ENCODE peak calls at places on chromosomes 1 and 21, in ten cellular contexts. P is K562, I is H1, V is suprapubic skin, X is transverse colon, Q is HepG2, D is SK-N-SH, W is stomach, M is sigmoid colon, S is GM12878. T is an unnamed sample.

GRCh38 chr1:119771016-119771415 is 2.3 kb upstream of the HMGCS2 start:
- DNase-seq in Q (no peak), S (no peak), V (no peak), W (no peak), P (no peak), D (peak), I (no peak), X (no peak), M (no peak), T (peak)

GRCh38 chr1:194227157-194227556 is 1040.7 kb upstream of the B3GALT2 start:
- DNase-seq in D (no peak), M (no peak), X (no peak), W (no peak), V (no peak), I (no peak), S (no peak), Q (no peak), P (no peak), T (no peak)

GRCh38 chr1:4468804-4469514 is 185.4 kb upstream of the AJAP1 start:
- DNase-seq in I (no peak), V (no peak), D (no peak), W (no peak), X (no peak), M (no peak), P (no peak), Q (no peak), S (no peak), T (no peak)

GRCh38 chr1:181222972-181223371 is 134.5 kb downstream of the IER5 start:
- DNase-seq in X (no peak), S (no peak), P (no peak), W (no peak), D (no peak), I (no peak), M (no peak), V (no peak), Q (no peak), T (no peak)

GRCh38 chr1:113369040-113369439 is 21.3 kb upstream of the MAGI3 start:
- DNase-seq in S (no peak), X (no peak), P (no peak), V (no peak), Q (no peak), W (no peak), I (no peak), D (no peak), M (no peak), T (no peak)

GRCh38 chr1:75130312-75130677 is 3.9 kb upstream of the LHX8 start:
- DNase-seq in S (no peak), M (peak), I (no peak), P (no peak), X (no peak), Q (no peak), V (peak), W (no peak), D (peak), T (no peak)

GRCh38 chr1:206588492-206588891 is 23.8 kb downstream of the EIF2D start:
- DNase-seq in D (no peak), W (no peak), I (no peak), M (no peak), S (no peak), X (no peak), V (no peak), P (no peak), Q (no peak), T (no peak)

GRCh38 chr1:38026592-38027200 is 14.2 kb downstream of the UTP11 start:
- DNase-seq in W (peak), V (no peak), D (no peak), S (no peak), Q (no peak), I (no peak), M (no peak), P (no peak), X (peak), T (no peak)

GRCh38 chr1:183180634-183181056 is 5.4 kb upstream of the LAMC2 start:
- DNase-seq in I (no peak), Q (no peak), S (peak), X (peak), D (peak), W (no peak), V (no peak), M (no peak), P (no peak), T (no peak)

GRCh38 chr1:229230136-229230892 is 40.6 kb upstream of the RAB4A start:
- DNase-seq in Q (peak), X (no peak), I (no peak), D (no peak), S (no peak), M (no peak), W (no peak), P (no peak), V (no peak), T (no peak)

GRCh38 chr1:246907472-246907871 is 24.3 kb downstream of the AHCTF1 start:
- DNase-seq in I (no peak), P (no peak), D (peak), Q (peak), S (no peak), M (no peak), W (no peak), V (no peak), X (peak), T (no peak)

GRCh38 chr1:228265167-228265566 is 57.3 kb downstream of the OBSCN start:
- DNase-seq in M (no peak), I (no peak), W (no peak), Q (no peak), V (no peak), P (peak), S (no peak), D (peak), X (no peak), T (no peak)

GRCh38 chr1:37156646-37157045 is 122.3 kb upstream of the GRIK3 start:
- DNase-seq in Q (no peak), W (no peak), M (no peak), V (no peak), S (no peak), X (no peak), I (no peak), P (no peak), D (no peak), T (peak)

DNA sequence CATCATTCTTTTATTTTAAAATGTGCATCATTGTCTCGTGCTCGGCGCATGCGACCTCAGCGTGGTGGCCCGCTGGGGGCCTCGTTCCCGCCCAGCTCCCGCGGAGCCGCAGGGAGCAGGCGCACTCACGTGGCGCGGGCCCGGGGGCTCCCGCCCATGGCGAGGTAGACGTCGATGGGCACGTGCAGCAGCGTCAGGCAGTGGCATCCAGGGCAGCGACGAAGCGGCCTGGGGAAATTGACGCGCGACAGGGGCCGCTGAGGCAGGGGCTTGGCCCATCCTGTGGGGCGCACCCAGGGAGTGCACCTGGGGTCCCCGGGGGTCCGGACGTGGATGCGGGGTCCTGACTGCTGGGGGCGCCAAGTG is 994 bp downstream of the FAM229A start:
- DNase-seq in X (no peak), D (no peak), M (no peak), W (no peak), I (no peak), S (no peak), P (no peak), V (no peak), Q (no peak), T (no peak)
- H3K4me3 ChIP-seq in X (peak), D (no peak), M (peak), W (peak), I (no peak), S (no peak), P (no peak), V (peak), Q (no peak), T (peak)

GRCh38 chr1:103582493-103582892 is 11.1 kb downstream of the AMY2B start:
- DNase-seq in Q (no peak), I (no peak), D (no peak), W (no peak), X (no peak), P (no peak), M (no peak), V (no peak), S (no peak), T (no peak)

GRCh38 chr1:103584537-103584936 is 13.1 kb downstream of the AMY2B start:
- DNase-seq in Q (no peak), P (no peak), M (no peak), X (no peak), D (no peak), V (no peak), I (no peak), S (no peak), W (no peak), T (no peak)

GRCh38 chr1:103583887-103584286 is 12.5 kb downstream of the AMY2B start:
- DNase-seq in D (no peak), S (no peak), X (no peak), W (no peak), P (no peak), I (no peak), M (no peak), Q (no peak), V (no peak), T (no peak)
- TF ChIP-seq EP300 in D (no peak), S (no peak), X (no peak), W (no peak), P (no peak), I (no peak), M (no peak), Q (no peak), V (no peak), T (no peak)

GRCh38 chr1:46179138-46180081 is 3.1 kb upstream of the P3R3URF start:
- DNase-seq in X (peak), I (peak), V (no peak), W (peak), P (peak), D (peak), M (peak), S (no peak), Q (peak), T (peak)
- TF ChIP-seq POLR2AphosphoS5 in X (no peak), I (no peak), V (no peak), W (peak), P (no peak), D (no peak), M (no peak), S (no peak), Q (no peak), T (peak)

GRCh38 chr21:15063081-15063820 is 1.5 kb downstream of the NRIP1 start:
- DNase-seq in P (no peak), I (no peak), S (no peak), D (no peak), Q (peak), V (no peak), M (no peak), W (no peak), X (no peak), T (no peak)
- H3K4me3 ChIP-seq in P (peak), I (peak), S (peak), D (no peak), Q (peak), V (peak), M (peak), W (peak), X (peak), T (peak)

T was measured in esophagus muscularis mucosa.